ENCODE peak calls at places on chromosomes 13 and 19, in five cellular contexts. U, B, S, X and M are unnamed samples. For H3K9me3, the result is how much of the 10 kb centered on the place peaks cover.

GRCh38 chr19:37551123-37551993 is 43.2 kb downstream of the ZNF571 start:
- DNase-seq in X (no peak), U (no peak), B (peak), S (no peak), M (peak)

GRCh38 chr13:95858286-95859075 is 181.5 kb downstream of the DNAJC3 start:
- DNase-seq in X (no peak), S (no peak), B (no peak), U (no peak), M (no peak)

GRCh38 chr19:14059093-14059480 is 2.8 kb downstream of the PALM3 start:
- DNase-seq in S (no peak), U (no peak), X (no peak), B (peak), M (peak)

GRCh38 chr13:114004416-114005205 is 30.7 kb upstream of the C13orf46 start:
- DNase-seq in S (no peak), X (no peak), U (no peak), B (no peak), M (no peak)

GRCh38 chr13:101703838-101704237 is 251.4 kb downstream of the ITGBL1 start:
- DNase-seq in S (no peak), X (no peak), U (no peak), B (no peak), M (no peak)

GRCh38 chr19:18319591-18320135 is 3.2 kb downstream of the LSM4 start:
- DNase-seq in X (no peak), U (peak), S (no peak), B (no peak), M (no peak)

GRCh38 chr19:34506026-34506370 is 24.4 kb downstream of the WTIP start:
- DNase-seq in X (no peak), B (no peak), S (no peak), U (no peak), M (no peak)

GRCh38 chr13:110635405-110636002 is 20.2 kb downstream of the NAXD start:
- DNase-seq in B (no peak), U (no peak), S (no peak), X (no peak), M (no peak)

GRCh38 chr13:25874064-25874737 is 177.6 kb downstream of the SHISA2 start:
- DNase-seq in S (no peak), U (no peak), X (no peak), B (no peak), M (no peak)

GRCh38 chr13:108408670-108409069 is 139.2 kb downstream of the TNFSF13B start:
- DNase-seq in U (no peak), X (no peak), B (no peak), S (no peak), M (no peak)

GRCh38 chr13:22369840-22370239 is 699.0 kb downstream of the FGF9 start:
- DNase-seq in X (no peak), B (no peak), S (no peak), U (no peak), M (no peak)

GRCh38 chr19:48578891-48579290 is 26.9 kb downstream of the SULT2B1 start:
- DNase-seq in U (no peak), S (no peak), X (no peak), B (no peak), M (no peak)

GRCh38 chr19:3670796-3671679 is 29.2 kb downstream of the PIP5K1C start:
- DNase-seq in U (peak), S (peak), B (no peak), X (no peak), M (no peak)

GRCh38 chr13:112972258-112972657 is 3.2 kb downstream of the MCF2L start:
- DNase-seq in U (no peak), B (no peak), S (no peak), X (no peak), M (no peak)

GRCh38 chr13:28820099-28821051 is at the start of gene MTUS2:
- DNase-seq in B (no peak), X (no peak), S (no peak), U (peak), M (no peak)

GRCh38 chr13:77397636-77398035 is 70.7 kb upstream of the MYCBP2 start:
- DNase-seq in B (no peak), U (no peak), X (no peak), S (no peak), M (no peak)

GRCh38 chr13:112057736-112058518 is 9.0 kb upstream of the SOX1 start:
- DNase-seq in B (no peak), S (no peak), U (no peak), X (no peak), M (no peak)

GRCh38 chr13:50957620-50958019 is 48.0 kb downstream of the RNASEH2B start:
- DNase-seq in U (no peak), X (no peak), B (no peak), S (no peak), M (no peak)

GRCh38 chr13:51451467-51452390 is 1.1 kb downstream of the INTS6 start:
- DNase-seq in X (peak), S (peak), U (peak), B (peak), M (peak)

GRCh38 chr19:43711751-43712355 is 4.0 kb upstream of the IRGC start:
- DNase-seq in X (no peak), B (no peak), S (no peak), U (no peak), M (no peak)

GRCh38 chr13:51643882-51644281 is 59.6 kb downstream of the WDFY2 start:
- DNase-seq in B (no peak), U (no peak), X (no peak), S (no peak), M (no peak)

GRCh38 chr13:20359335-20359734 is 127.2 kb upstream of the GJB6 start:
- DNase-seq in X (no peak), S (no peak), B (no peak), U (no peak), M (no peak)

GRCh38 chr13:50892162-50892944 is 17.2 kb upstream of the RNASEH2B start:
- DNase-seq in S (no peak), X (no peak), U (peak), B (peak), M (peak)

GRCh38 chr13:36766295-36766694 is 52.7 kb upstream of the RFXAP start:
- DNase-seq in X (no peak), B (no peak), U (no peak), S (no peak), M (no peak)

GRCh38 chr13:49499889-49500660 is 4.3 kb downstream of the PHF11 start:
- DNase-seq in X (no peak), B (no peak), S (no peak), U (no peak), M (no peak)

GRCh38 chr13:71879129-71879535 is 12.1 kb upstream of the DACH1 start:
- DNase-seq in U (no peak), S (no peak), X (no peak), B (no peak), M (no peak)

GRCh38 chr13:41649659-41650058 is 192.3 kb downstream of the RGCC start:
- DNase-seq in X (no peak), B (no peak), U (no peak), S (no peak), M (no peak)

GRCh38 chr19:1417145-1417544 is 9.8 kb downstream of the DAZAP1 start:
- DNase-seq in X (no peak), B (no peak), U (no peak), S (peak), M (no peak)

DNA sequence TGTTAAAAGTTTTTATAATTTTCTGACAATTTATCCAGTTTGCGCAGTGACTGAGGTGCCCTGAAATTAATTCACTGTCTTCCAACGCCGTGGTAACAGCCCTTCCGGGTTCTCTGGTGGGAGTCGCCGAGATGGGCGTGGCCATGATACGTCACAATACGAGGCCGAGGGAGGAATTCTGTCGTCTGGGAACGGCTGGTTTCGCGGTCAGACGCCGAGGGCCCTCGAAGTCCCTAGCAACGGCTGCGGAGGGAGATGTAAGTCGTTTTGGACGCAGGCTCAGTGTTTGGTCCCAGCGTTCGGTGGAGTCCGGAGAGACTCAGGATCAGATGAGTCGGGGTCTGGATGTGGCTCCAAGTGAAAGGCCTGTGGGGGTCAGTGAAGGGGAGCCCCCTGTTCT is 21.7 kb downstream of the ZNF613 start:
- DNase-seq in S (peak), U (peak), X (no peak), B (no peak), M (no peak)
- H3K9me3 ChIP-seq in S (under half), U (under half), X (half or more), B (half or more), M (under half)

GRCh38 chr19:45040059-45040767 is 1.4 kb downstream of the CLASRP start:
- DNase-seq in U (no peak), S (no peak), X (no peak), B (no peak), M (no peak)

GRCh38 chr19:45038931-45039893 is at the start of gene CLASRP:
- DNase-seq in S (peak), B (peak), X (peak), U (peak), M (peak)

GRCh38 chr19:45041125-45041524 is 2.3 kb downstream of the CLASRP start:
- DNase-seq in U (no peak), B (no peak), S (no peak), X (no peak), M (no peak)

GRCh38 chr19:45035755-45036154 is 3.1 kb upstream of the CLASRP start:
- DNase-seq in S (no peak), X (no peak), B (no peak), U (no peak), M (no peak)

DNA sequence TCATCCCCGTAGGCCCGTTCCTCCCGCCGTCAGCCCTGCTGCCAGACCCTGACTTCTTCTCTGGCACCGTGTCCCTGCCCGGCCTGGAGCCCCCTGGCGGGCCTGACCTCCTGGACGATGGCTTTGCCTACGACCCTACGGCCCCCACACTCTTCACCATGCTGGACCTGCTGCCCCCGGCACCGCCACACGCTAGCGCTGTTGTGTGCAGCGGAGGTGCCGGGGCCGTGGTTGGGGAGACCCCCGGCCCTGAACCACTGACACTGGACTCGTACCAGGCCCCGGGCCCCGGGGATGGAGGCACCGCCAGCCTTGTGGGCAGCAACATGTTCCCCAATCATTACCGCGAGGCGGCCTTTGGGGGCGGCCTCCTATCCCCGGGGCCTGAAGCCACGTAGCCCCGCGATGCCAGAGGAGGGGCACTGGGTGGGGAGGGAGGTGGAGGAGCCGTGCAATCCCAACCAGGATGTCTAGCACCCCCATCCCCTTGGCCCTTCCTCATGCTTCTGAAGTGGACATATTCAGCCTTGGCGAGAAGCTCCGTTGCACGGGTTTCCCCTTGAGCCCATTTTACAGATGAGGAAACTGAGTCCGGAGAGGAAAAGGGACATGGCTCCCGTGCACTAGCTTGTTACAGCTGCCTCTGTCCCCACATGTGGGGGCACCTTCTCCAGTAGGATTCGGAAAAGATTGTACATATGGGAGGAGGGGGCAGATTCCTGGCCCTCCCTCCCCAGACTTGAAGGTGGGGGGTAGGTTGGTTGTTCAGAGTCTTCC is 1.3 kb upstream of the CLASRP start:
- DNase-seq in B (no peak), X (no peak), S (no peak), U (no peak), M (no peak)
- H3K9me3 ChIP-seq in B (under half), X (under half), S (under half), U (under half), M (under half)

GRCh38 chr13:86355301-86355700 is 556.1 kb upstream of the SLITRK6 start:
- DNase-seq in X (no peak), U (no peak), B (no peak), S (no peak), M (no peak)
- H3K9me3 ChIP-seq in X (under half), U (under half), B (under half), S (under half), M (under half)

GRCh38 chr19:23343434-23344010 is 51.7 kb downstream of the ZNF91 start:
- DNase-seq in B (no peak), U (no peak), S (no peak), X (no peak), M (no peak)

GRCh38 chr19:23346696-23347095 is 48.6 kb downstream of the ZNF91 start:
- DNase-seq in B (no peak), X (no peak), S (no peak), U (no peak), M (no peak)

GRCh38 chr19:23351806-23352205 is 43.5 kb downstream of the ZNF91 start:
- DNase-seq in B (no peak), X (no peak), S (no peak), U (no peak), M (no peak)

GRCh38 chr19:23345838-23346237 is 49.4 kb downstream of the ZNF91 start:
- DNase-seq in U (no peak), X (no peak), S (no peak), B (no peak), M (no peak)
- H3K9me3 ChIP-seq in U (under half), X (half or more), S (under half), B (half or more), M (under half)